ENCODE peak calls at places on chromosomes 3 and 15, in four cellular contexts. I, T, S and Z are unnamed samples.

GRCh38 chr3:167783781-167784180 is 48.3 kb downstream of the SERPINI1 start:
- DNase-seq in S (no peak), T (no peak), I (no peak), Z (no peak)

GRCh38 chr15:98330692-98331435 is 317.5 kb upstream of the IGF1R start:
- DNase-seq in I (no peak), T (no peak), S (no peak), Z (no peak)

GRCh38 chr3:172260381-172260780 is 187.9 kb downstream of the GHSR start:
- DNase-seq in S (peak), T (no peak), I (peak), Z (peak)

GRCh38 chr3:184524981-184525336 is 36.6 kb upstream of the EPHB3 start:
- DNase-seq in S (no peak), T (no peak), I (no peak), Z (no peak)

GRCh38 chr15:95718441-95718840 is 612.1 kb upstream of the NR2F2 start:
- DNase-seq in T (no peak), I (no peak), S (no peak), Z (no peak)

GRCh38 chr3:51967384-51968174 is at the start of gene PCBP4:
- DNase-seq in S (peak), T (no peak), I (peak), Z (peak)

GRCh38 chr3:52085883-52086282 is 29.5 kb upstream of the DUSP7 start:
- DNase-seq in S (no peak), T (no peak), I (no peak), Z (no peak)

GRCh38 chr3:100076544-100077529 is 37.5 kb downstream of the FILIP1L start:
- DNase-seq in I (no peak), S (no peak), T (no peak), Z (peak)

GRCh38 chr3:104873331-104873730 is 493.4 kb upstream of the ALCAM start:
- DNase-seq in S (no peak), T (no peak), I (peak), Z (no peak)

GRCh38 chr3:129936757-129937156 is 37.8 kb upstream of the TRH start:
- DNase-seq in T (peak), S (peak), I (peak), Z (peak)

GRCh38 chr3:170705136-170705535 is 119.3 kb upstream of the SLC7A14 start:
- DNase-seq in T (no peak), S (no peak), I (no peak), Z (no peak)
- H4K8ac ChIP-seq in T (no peak), S (no peak), I (peak), Z (no peak)

GRCh38 chr3:194184265-194184751 is 48.4 kb downstream of the HES1 start:
- DNase-seq in S (no peak), I (no peak), T (peak), Z (no peak)
- H2AFZ ChIP-seq in S (no peak), I (no peak), T (peak), Z (no peak)

DNA sequence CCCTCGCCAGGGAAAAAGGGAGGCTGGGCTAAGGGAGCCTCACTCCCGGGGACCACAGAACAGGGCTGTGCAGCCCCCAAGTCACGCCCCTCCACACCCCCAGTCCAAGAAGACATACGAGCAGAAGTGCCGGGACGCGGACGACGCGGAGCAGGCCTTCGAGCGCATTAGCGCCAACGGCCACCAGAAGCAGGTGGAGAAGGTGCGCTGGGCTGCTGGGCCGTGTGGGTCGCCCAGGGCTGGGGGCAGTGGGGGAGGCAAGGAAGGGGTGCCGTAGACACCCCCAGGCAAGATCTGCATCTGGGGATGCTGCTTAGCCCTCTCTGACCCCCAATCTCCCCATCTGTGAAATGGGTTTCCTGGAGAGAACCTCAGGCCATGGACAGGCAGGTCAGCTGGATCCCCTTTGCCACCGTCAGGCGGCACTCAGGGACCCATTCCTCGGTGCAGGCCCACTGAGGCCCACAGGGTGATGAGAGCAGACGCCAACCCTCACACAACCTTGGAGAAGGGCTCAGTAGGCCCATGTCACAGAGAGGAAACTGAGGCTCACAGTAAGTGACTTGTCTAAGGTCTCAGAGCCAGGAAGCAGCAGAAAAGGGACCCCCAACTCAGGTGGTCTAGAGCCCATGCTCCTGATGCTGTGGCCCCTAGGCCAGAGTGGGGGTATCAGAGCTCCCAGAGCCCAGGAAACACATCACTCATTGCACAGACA is 33.7 kb downstream of the PSTPIP1 start:
- DNase-seq in S (no peak), I (no peak), T (no peak), Z (no peak)
- H4K8ac ChIP-seq in S (no peak), I (no peak), T (no peak), Z (peak)

GRCh38 chr3:159929181-159929893 is 59.3 kb upstream of the IL12A start:
- DNase-seq in I (peak), T (no peak), S (peak), Z (peak)
- H2AFZ ChIP-seq in I (peak), T (peak), S (no peak), Z (peak)

GRCh38 chr3:138046084-138046483 is 36.1 kb downstream of the CLDN18 start:
- DNase-seq in I (no peak), S (no peak), T (no peak), Z (no peak)
- H4K8ac ChIP-seq in I (no peak), S (no peak), T (no peak), Z (no peak)

DNA sequence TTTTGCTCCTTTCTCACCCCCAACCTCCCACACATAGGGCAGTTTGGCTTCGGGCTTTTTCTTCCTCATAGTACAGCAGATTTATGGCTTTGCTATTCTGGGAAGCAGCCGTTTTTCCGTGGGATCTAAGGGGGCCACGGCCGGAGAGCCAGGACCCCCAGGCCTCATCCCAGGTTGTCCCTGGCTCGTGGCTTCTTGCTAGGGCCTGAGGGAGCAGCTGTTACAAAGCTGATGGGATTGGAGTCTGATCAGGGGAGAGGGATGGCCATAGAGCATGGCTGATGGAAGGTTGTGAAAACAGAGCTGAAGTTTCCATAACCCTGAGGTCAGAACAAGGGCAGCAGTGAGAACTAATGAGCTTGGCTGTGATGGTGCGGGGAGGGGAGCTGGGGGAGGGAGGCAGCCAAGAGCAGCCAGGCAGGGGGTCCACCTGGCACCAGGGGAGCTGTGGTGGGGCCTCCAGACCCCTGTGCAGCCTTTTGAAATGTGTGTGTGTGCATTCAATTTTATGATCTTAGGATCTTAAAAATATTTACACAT is 63.0 kb downstream of the LINGO1 start:
- DNase-seq in I (no peak), T (no peak), S (no peak), Z (peak)
- H2AFZ ChIP-seq in I (peak), T (peak), S (peak), Z (no peak)

GRCh38 chr15:92143765-92144164 is 249.9 kb upstream of the ST8SIA2 start:
- DNase-seq in I (no peak), S (peak), T (no peak), Z (no peak)
- H4K8ac ChIP-seq in I (no peak), S (no peak), T (no peak), Z (no peak)

GRCh38 chr3:141093397-141093796 is 42.2 kb downstream of the SPSB4 start:
- DNase-seq in S (no peak), T (no peak), I (no peak), Z (no peak)

GRCh38 chr3:141093971-141094401 is 42.8 kb downstream of the SPSB4 start:
- DNase-seq in T (no peak), I (no peak), S (no peak), Z (no peak)

GRCh38 chr3:141096164-141096563 is 45.0 kb downstream of the SPSB4 start:
- DNase-seq in S (no peak), T (no peak), I (no peak), Z (no peak)

GRCh38 chr3:141095546-141095937 is 44.4 kb downstream of the SPSB4 start:
- DNase-seq in T (no peak), I (no peak), S (no peak), Z (no peak)

DNA sequence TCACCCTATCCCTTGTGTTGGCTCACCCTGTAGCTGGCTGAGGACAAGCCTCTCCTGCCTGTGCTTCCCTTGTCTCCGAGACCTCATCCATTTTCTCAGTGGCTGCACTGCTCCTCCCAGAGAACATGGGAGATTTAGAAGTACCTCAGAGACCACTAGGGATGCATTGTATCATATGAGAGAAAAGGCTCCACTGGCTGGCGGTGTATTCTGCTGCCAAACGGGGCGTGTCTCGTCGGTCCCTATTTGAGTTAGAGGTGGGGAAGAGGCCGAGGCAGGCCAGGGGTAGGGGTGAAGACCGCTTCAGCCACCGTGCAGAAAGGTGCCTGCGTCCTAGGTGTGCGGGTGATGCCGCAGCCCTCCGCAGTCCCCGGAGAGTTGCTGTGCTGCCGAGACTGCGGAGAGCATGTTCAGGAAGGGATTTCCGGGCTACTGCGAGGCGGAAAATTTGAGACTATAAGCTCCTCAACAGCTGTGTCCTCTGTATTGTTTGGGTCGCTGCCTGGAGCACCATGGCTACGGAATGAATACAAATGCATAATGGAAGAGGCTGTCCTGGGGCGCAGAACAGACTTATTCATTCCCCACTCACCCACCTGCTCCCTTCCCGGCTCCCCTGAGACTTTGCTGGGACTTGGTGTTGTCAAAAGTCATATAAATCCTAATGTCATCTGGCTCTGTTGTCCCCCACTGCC is 43.9 kb downstream of the SPSB4 start:
- DNase-seq in I (peak), S (no peak), T (peak), Z (peak)
- H2AFZ ChIP-seq in I (no peak), S (no peak), T (peak), Z (no peak)